ENCODE peak calls at places on chromosomes 7 and 10, in six cellular contexts. I, P, Y, F, W and H are unnamed samples.

GRCh38 chr10:69639291-69640195 is 9.5 kb downstream of the FAM241B start:
- DNase-seq in P (peak), W (peak), I (peak), Y (peak), F (peak), H (peak)

GRCh38 chr7:157713591-157713990 is 376.8 kb downstream of the DNAJB6 start:
- DNase-seq in I (no peak), W (no peak), P (no peak), Y (no peak), F (no peak), H (no peak)

GRCh38 chr7:101804642-101805401 is 12.6 kb upstream of the CUX1 start:
- DNase-seq in W (no peak), F (no peak), I (peak), Y (peak), P (peak), H (no peak)

GRCh38 chr10:436013-436697 is 253.3 kb downstream of the DIP2C start:
- DNase-seq in I (no peak), W (no peak), Y (no peak), F (no peak), P (peak), H (no peak)

GRCh38 chr7:13834328-13834761 is 155.1 kb downstream of the ETV1 start:
- DNase-seq in W (no peak), I (no peak), Y (no peak), P (no peak), F (no peak), H (no peak)

GRCh38 chr10:121096617-121097431 is 245.7 kb downstream of the WDR11 start:
- DNase-seq in F (no peak), I (no peak), W (no peak), P (no peak), Y (no peak), H (peak)

GRCh38 chr10:133346413-133346812 is 760 bp upstream of the PRAP1 start:
- DNase-seq in P (no peak), I (no peak), F (no peak), W (peak), Y (no peak), H (no peak)

GRCh38 chr10:97274828-97275227 is 17.6 kb downstream of the ARHGAP19 start:
- DNase-seq in F (no peak), P (no peak), I (no peak), Y (no peak), W (no peak), H (no peak)

GRCh38 chr7:1675673-1676549 is 5.8 kb downstream of the ELFN1 start:
- DNase-seq in Y (no peak), I (no peak), F (no peak), P (no peak), W (peak), H (no peak)

GRCh38 chr7:157549612-157550299 is 213.0 kb downstream of the DNAJB6 start:
- DNase-seq in F (no peak), P (no peak), I (no peak), Y (no peak), W (peak), H (no peak)

GRCh38 chr7:104653870-104654401 is 325.5 kb downstream of the LHFPL3 start:
- DNase-seq in Y (no peak), F (no peak), I (no peak), W (no peak), P (no peak), H (no peak)

GRCh38 chr7:99422091-99422624 is 13.4 kb downstream of the BUD31 start:
- DNase-seq in P (peak), Y (no peak), I (no peak), F (no peak), W (no peak), H (no peak)

GRCh38 chr7:27185708-27186449 is 847 bp upstream of the HOXA11 start:
- DNase-seq in P (peak), I (no peak), W (peak), F (no peak), Y (no peak), H (no peak)

GRCh38 chr7:4048336-4048735 is 633.8 kb upstream of the FOXK1 start:
- DNase-seq in I (no peak), F (no peak), P (no peak), W (peak), Y (no peak), H (no peak)